ENCODE peak calls at places on chromosomes 13 and 19, in five cellular contexts. One of them, this sample, is unnamed.

GRCh38 chr13:84651288-84651687 is 769.0 kb upstream of the SLITRK1 start:
- DNase-seq in ELR: peak; percentile 84
- DNase-seq in ascending aorta: no peak
- DNase-seq in H1: no peak
- DNase-seq in heart right ventricle: peak; percentile 24
- DNase-seq in this sample: no peak

GRCh38 chr13:113489549-113490495 is 689 bp downstream of the DCUN1D2 start:
- DNase-seq in heart right ventricle: peak; percentile 33
- DNase-seq in ascending aorta: no peak
- DNase-seq in H1: no peak
- DNase-seq in ELR: peak; percentile 64
- DNase-seq in this sample: no peak

GRCh38 chr19:39126593-39127187 is 1.1 kb downstream of the PAK4 start:
- DNase-seq in H1: no peak
- DNase-seq in ascending aorta: no peak
- DNase-seq in heart right ventricle: no peak
- DNase-seq in ELR: peak; percentile 24
- DNase-seq in this sample: no peak

GRCh38 chr19:30253581-30253996 is 118.6 kb upstream of the ZNF536 start:
- DNase-seq in ELR: no peak
- DNase-seq in ascending aorta: no peak
- DNase-seq in H1: no peak
- DNase-seq in heart right ventricle: no peak
- DNase-seq in this sample: no peak

GRCh38 chr19:18815673-18816072 is 16.1 kb upstream of the UPF1 start:
- DNase-seq in ascending aorta: no peak
- DNase-seq in H1: no peak
- DNase-seq in ELR: no peak
- DNase-seq in heart right ventricle: no peak
- DNase-seq in this sample: no peak

GRCh38 chr13:101474419-101474957 is 22.0 kb downstream of the ITGBL1 start:
- DNase-seq in ascending aorta: no peak
- DNase-seq in heart right ventricle: no peak
- DNase-seq in H1: no peak
- DNase-seq in ELR: peak; percentile 87
- DNase-seq in this sample: peak; percentile 33

GRCh38 chr13:78689011-78689410 is 30.1 kb upstream of the OBI1 start:
- DNase-seq in heart right ventricle: no peak
- DNase-seq in H1: no peak
- DNase-seq in ELR: peak; percentile 10
- DNase-seq in ascending aorta: no peak
- DNase-seq in this sample: no peak

GRCh38 chr13:47588676-47589075 is 412.4 kb downstream of the SUCLA2 start:
- DNase-seq in heart right ventricle: no peak
- DNase-seq in ascending aorta: no peak
- DNase-seq in H1: no peak
- DNase-seq in ELR: no peak
- DNase-seq in this sample: no peak

GRCh38 chr13:23673354-23673753 is 103.1 kb downstream of the TNFRSF19 start:
- DNase-seq in ELR: peak; percentile 93
- DNase-seq in ascending aorta: no peak
- DNase-seq in H1: no peak
- DNase-seq in heart right ventricle: peak; percentile 49
- DNase-seq in this sample: no peak

GRCh38 chr13:108269601-108270328 is at the start of gene TNFSF13B:
- DNase-seq in ELR: peak; percentile 25
- DNase-seq in heart right ventricle: peak; percentile 11
- DNase-seq in ascending aorta: no peak
- DNase-seq in H1: peak; percentile 9
- DNase-seq in this sample: no peak

GRCh38 chr19:48325265-48325910 is at the start of gene EMP3:
- DNase-seq in heart right ventricle: peak; percentile 86
- DNase-seq in ELR: peak; percentile 93
- DNase-seq in ascending aorta: peak; percentile 92
- DNase-seq in H1: no peak
- DNase-seq in this sample: no peak

GRCh38 chr13:95023405-95023804 is 277.8 kb downstream of the ABCC4 start:
- DNase-seq in heart right ventricle: no peak
- DNase-seq in ascending aorta: no peak
- DNase-seq in H1: no peak
- DNase-seq in ELR: peak; percentile 15
- DNase-seq in this sample: no peak

GRCh38 chr13:45521292-45521691 is 56.6 kb downstream of the COG3 start:
- DNase-seq in ascending aorta: no peak
- DNase-seq in heart right ventricle: peak; percentile 13
- DNase-seq in ELR: peak; percentile 81
- DNase-seq in H1: no peak
- DNase-seq in this sample: no peak

GRCh38 chr19:10784257-10784656 is 51.8 kb downstream of the TMED1 start:
- DNase-seq in ascending aorta: peak; percentile 70
- DNase-seq in ELR: no peak
- DNase-seq in heart right ventricle: peak; percentile 55
- DNase-seq in H1: no peak
- DNase-seq in this sample: no peak

GRCh38 chr19:42281175-42282035 is 12.4 kb downstream of the CIC start:
- DNase-seq in H1: no peak
- DNase-seq in ELR: peak; percentile 53
- DNase-seq in ascending aorta: peak; percentile 83
- DNase-seq in heart right ventricle: peak; percentile 85
- DNase-seq in this sample: no peak

GRCh38 chr19:13557756-13558398 is 51.6 kb upstream of the CACNA1A start:
- DNase-seq in ascending aorta: no peak
- DNase-seq in ELR: peak; percentile 23
- DNase-seq in heart right ventricle: no peak
- DNase-seq in H1: no peak
- DNase-seq in this sample: peak; percentile 25

GRCh38 chr13:27821566-27821965 is 29.3 kb downstream of the GSX1 start:
- DNase-seq in H1: no peak
- DNase-seq in heart right ventricle: no peak
- DNase-seq in ELR: no peak
- DNase-seq in ascending aorta: no peak
- DNase-seq in this sample: no peak

GRCh38 chr13:51050021-51050886 is 60.8 kb downstream of the C13orf42 start:
- DNase-seq in H1: no peak
- DNase-seq in heart right ventricle: no peak
- DNase-seq in ascending aorta: no peak
- DNase-seq in ELR: no peak
- DNase-seq in this sample: no peak

This sample was measured in iPS DF 19.7.